ENCODE peak calls at places on chromosomes 13 and 19, in five cellular contexts. S, L, Q, E and N are unnamed samples. For H3K36me3, the result is how much of the 10 kb centered on the place peaks cover.

GRCh38 chr13:110428281-110428680 is 121.2 kb downstream of the COL4A2 start:
- DNase-seq in S (no peak), L (no peak), Q (no peak), E (no peak), N (no peak)

GRCh38 chr19:16153582-16154336 is 10.3 kb downstream of the HSH2D start:
- DNase-seq in S (no peak), L (no peak), Q (peak), E (no peak), N (no peak)

GRCh38 chr19:36136975-36137686 is 2.7 kb upstream of the CAPNS1 start:
- DNase-seq in S (peak), L (peak), Q (no peak), E (no peak), N (no peak)

GRCh38 chr13:101242720-101243119 is 173.6 kb downstream of the NALCN start:
- DNase-seq in S (peak), L (no peak), Q (no peak), E (no peak), N (no peak)

GRCh38 chr19:52170304-52170703 is 1.1 kb downstream of the ZNF836 start:
- DNase-seq in S (no peak), L (no peak), Q (peak), E (no peak), N (no peak)

GRCh38 chr13:30870049-30870884 is 35.8 kb upstream of the MEDAG start:
- DNase-seq in S (peak), L (peak), Q (peak), E (no peak), N (peak)

GRCh38 chr19:48506138-48506733 is 5.4 kb downstream of the LMTK3 start:
- DNase-seq in S (peak), L (no peak), Q (peak), E (peak), N (no peak)

GRCh38 chr13:53238241-53238640 is 209.6 kb downstream of the OLFM4 start:
- DNase-seq in S (no peak), L (no peak), Q (peak), E (no peak), N (no peak)

GRCh38 chr13:76300688-76301087 is 585.5 kb downstream of the KCTD12 start:
- DNase-seq in S (no peak), L (no peak), Q (no peak), E (no peak), N (no peak)

GRCh38 chr13:94860981-94861407 is 148.6 kb upstream of the SOX21 start:
- DNase-seq in S (peak), L (no peak), Q (no peak), E (no peak), N (no peak)

GRCh38 chr13:30446122-30446500 is 19.6 kb downstream of the HMGB1 start:
- DNase-seq in S (no peak), L (no peak), Q (no peak), E (no peak), N (no peak)

GRCh38 chr13:44117351-44117750 is 237.6 kb downstream of the LACC1 start:
- DNase-seq in S (peak), L (no peak), Q (no peak), E (no peak), N (no peak)

GRCh38 chr13:101709952-101710351 is 257.5 kb downstream of the ITGBL1 start:
- DNase-seq in S (no peak), L (no peak), Q (no peak), E (no peak), N (no peak)

GRCh38 chr19:16619456-16619855 is 8.5 kb downstream of the MED26 start:
- DNase-seq in S (no peak), L (peak), Q (no peak), E (no peak), N (no peak)

GRCh38 chr19:18416778-18417249 is 2.4 kb upstream of the SSBP4 start:
- DNase-seq in S (peak), L (peak), Q (peak), E (peak), N (peak)

GRCh38 chr13:49419292-49419691 is 24.6 kb downstream of the CAB39L start:
- DNase-seq in S (peak), L (no peak), Q (no peak), E (no peak), N (no peak)

GRCh38 chr13:78606471-78607408 is 3.4 kb upstream of the POU4F1 start:
- DNase-seq in S (no peak), L (no peak), Q (peak), E (no peak), N (no peak)

GRCh38 chr13:50521750-50522149 is 321.7 kb downstream of the DLEU7 start:
- DNase-seq in S (peak), L (no peak), Q (no peak), E (no peak), N (no peak)

GRCh38 chr19:20863176-20863575 is 59.9 kb upstream of the ZNF85 start:
- DNase-seq in S (no peak), L (no peak), Q (no peak), E (no peak), N (no peak)

GRCh38 chr13:24670927-24671326 is 9.3 kb upstream of the ATP12A start:
- DNase-seq in S (no peak), L (no peak), Q (peak), E (peak), N (no peak)

GRCh38 chr13:43061496-43062280 is 38.3 kb downstream of the DNAJC15 start:
- DNase-seq in S (no peak), L (no peak), Q (no peak), E (no peak), N (no peak)

GRCh38 chr13:27704681-27705080 is 83.0 kb downstream of the POLR1D start:
- DNase-seq in S (no peak), L (no peak), Q (no peak), E (no peak), N (no peak)

GRCh38 chr13:93304868-93305613 is 78.4 kb downstream of the GPC6 start:
- DNase-seq in S (no peak), L (no peak), Q (peak), E (peak), N (no peak)

GRCh38 chr13:100517135-100517534 is 71.5 kb downstream of the GGACT start:
- DNase-seq in S (no peak), L (no peak), Q (peak), E (no peak), N (no peak)

GRCh38 chr19:18477042-18477760 is 39.3 kb upstream of the ISYNA1 start:
- DNase-seq in S (no peak), L (no peak), Q (no peak), E (no peak), N (no peak)

GRCh38 chr13:27262546-27262945 is 8.1 kb upstream of the RASL11A start:
- DNase-seq in S (no peak), L (no peak), Q (no peak), E (no peak), N (no peak)

GRCh38 chr13:45769072-45769471 is 67.0 kb downstream of the CBY2 start:
- DNase-seq in S (no peak), L (no peak), Q (peak), E (no peak), N (no peak)

GRCh38 chr13:40764587-40765403 is 6.2 kb downstream of the MRPS31 start:
- DNase-seq in S (no peak), L (no peak), Q (no peak), E (no peak), N (no peak)

GRCh38 chr13:27007166-27007565 is 164.4 kb downstream of the USP12 start:
- DNase-seq in S (no peak), L (no peak), Q (peak), E (no peak), N (no peak)

GRCh38 chr19:5964816-5965565 is 12.9 kb downstream of the RANBP3 start:
- DNase-seq in S (no peak), L (no peak), Q (no peak), E (peak), N (no peak)

GRCh38 chr19:16608290-16608704 is 19.7 kb downstream of the MED26 start:
- DNase-seq in S (peak), L (no peak), Q (no peak), E (no peak), N (no peak)

GRCh38 chr19:8352134-8352827 is 9.2 kb upstream of the KANK3 start:
- DNase-seq in S (peak), L (no peak), Q (no peak), E (no peak), N (no peak)

GRCh38 chr19:12778020-12778904 is 2.9 kb upstream of the HOOK2 start:
- DNase-seq in S (peak), L (peak), Q (peak), E (peak), N (peak)

GRCh38 chr13:45280751-45281634 is 60.0 kb downstream of the TPT1 start:
- DNase-seq in S (peak), L (peak), Q (peak), E (peak), N (peak)

GRCh38 chr19:4487572-4487971 is 15.5 kb downstream of the HDGFL2 start:
- DNase-seq in S (no peak), L (no peak), Q (no peak), E (peak), N (no peak)

GRCh38 chr13:75635621-75636338 is at the start of gene LMO7:
- DNase-seq in S (peak), L (peak), Q (peak), E (peak), N (no peak)

GRCh38 chr19:16037424-16038195 is 38.7 kb upstream of the TPM4 start:
- DNase-seq in S (no peak), L (no peak), Q (peak), E (peak), N (no peak)

GRCh38 chr19:9913237-9914000 is 22.9 kb downstream of the OLFM2 start:
- DNase-seq in S (no peak), L (no peak), Q (peak), E (peak), N (no peak)

GRCh38 chr13:99308481-99309087 is 1.4 kb upstream of the GPR183 start:
- DNase-seq in S (peak), L (no peak), Q (no peak), E (no peak), N (no peak)
- H3K4me3 ChIP-seq in S (no peak), L (no peak), Q (peak), E (no peak), N (no peak)

GRCh38 chr19:2111425-2111824 is 14.7 kb downstream of the IZUMO4 start:
- DNase-seq in S (no peak), L (no peak), Q (no peak), E (no peak), N (no peak)

GRCh38 chr19:2109278-2109864 is 12.7 kb downstream of the IZUMO4 start:
- DNase-seq in S (no peak), L (no peak), Q (no peak), E (no peak), N (no peak)

GRCh38 chr19:2112516-2113320 is 16.0 kb downstream of the IZUMO4 start:
- DNase-seq in S (no peak), L (no peak), Q (no peak), E (no peak), N (no peak)

GRCh38 chr19:2111886-2112285 is 15.2 kb downstream of the IZUMO4 start:
- DNase-seq in S (no peak), L (no peak), Q (no peak), E (no peak), N (no peak)

GRCh38 chr19:2110822-2111221 is 14.1 kb downstream of the IZUMO4 start:
- DNase-seq in S (no peak), L (no peak), Q (peak), E (no peak), N (no peak)
- H3K36me3 ChIP-seq in S (half or more), L (under half), Q (half or more), E (half or more), N (half or more)

GRCh38 chr19:45059258-45059965 is 16.9 kb downstream of the ZNF296 start:
- DNase-seq in S (peak), L (peak), Q (peak), E (peak), N (no peak)
- TF ChIP-seq CTCF in S (peak), L (peak), Q (peak), E (peak), N (peak)

DNA sequence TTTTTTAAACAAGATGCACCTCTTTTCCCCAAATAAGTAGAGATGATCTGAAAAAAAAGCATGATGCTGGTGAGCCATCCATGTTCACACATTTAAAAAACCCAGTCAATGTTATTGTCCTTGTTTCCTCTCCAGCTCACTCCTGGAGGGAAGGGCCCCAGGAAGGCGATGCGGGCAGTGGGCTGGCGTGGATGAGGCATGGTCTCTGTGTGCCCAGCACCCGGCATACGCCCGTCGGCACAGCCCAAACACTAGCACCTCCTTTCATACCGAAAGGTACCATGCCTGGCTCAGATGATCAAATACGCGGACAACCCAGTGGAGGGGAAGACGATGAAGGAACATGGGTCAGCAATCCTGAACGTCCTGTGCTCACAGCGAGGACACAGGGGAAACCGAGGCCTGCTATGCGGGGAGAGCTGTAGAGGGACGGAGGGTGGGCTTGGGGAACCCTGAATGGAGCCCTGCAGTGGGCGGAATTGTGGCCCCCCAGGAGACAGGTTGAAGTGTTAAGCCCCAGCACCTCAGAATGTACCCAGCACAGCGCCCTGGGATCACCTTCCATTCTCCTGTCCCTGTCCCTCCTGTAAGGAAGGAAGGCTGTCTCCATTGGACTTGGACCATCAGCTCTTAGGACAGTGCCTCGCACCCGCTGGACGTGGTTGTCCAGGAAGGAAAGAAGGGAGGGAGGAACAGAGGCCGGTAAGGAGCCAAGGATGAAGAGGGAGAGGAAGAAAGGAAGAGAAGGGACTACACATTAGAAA is 49.4 kb downstream of the SOX1 start:
- DNase-seq in S (no peak), L (no peak), Q (no peak), E (no peak), N (no peak)
- H3K4me3 ChIP-seq in S (no peak), L (no peak), Q (no peak), E (no peak), N (no peak)

GRCh38 chr19:46696052-46696451 is 20.9 kb downstream of the PRKD2 start:
- DNase-seq in S (no peak), L (no peak), Q (peak), E (peak), N (no peak)

GRCh38 chr19:46704379-46705076 is 12.4 kb downstream of the PRKD2 start:
- DNase-seq in S (no peak), L (peak), Q (peak), E (peak), N (peak)

GRCh38 chr19:46697142-46697960 is 19.6 kb downstream of the PRKD2 start:
- DNase-seq in S (peak), L (peak), Q (peak), E (peak), N (peak)

GRCh38 chr19:46698395-46699321 is 18.3 kb downstream of the PRKD2 start:
- DNase-seq in S (no peak), L (no peak), Q (no peak), E (no peak), N (no peak)

GRCh38 chr19:46700704-46701103 is 16.2 kb downstream of the PRKD2 start:
- DNase-seq in S (no peak), L (no peak), Q (no peak), E (peak), N (no peak)
- H3K36me3 ChIP-seq in S (half or more), L (under half), Q (half or more), E (under half), N (under half)

GRCh38 chr13:39369161-39369890 is 233.7 kb downstream of the LHFPL6 start:
- DNase-seq in S (no peak), L (no peak), Q (no peak), E (no peak), N (no peak)
- TF ChIP-seq CTCF in S (no peak), L (no peak), Q (no peak), E (no peak), N (no peak)

GRCh38 chr13:106530907-106531520 is 4.4 kb downstream of the EFNB2 start:
- DNase-seq in S (no peak), L (no peak), Q (no peak), E (no peak), N (no peak)

GRCh38 chr13:106527806-106528205 is 7.7 kb downstream of the EFNB2 start:
- DNase-seq in S (no peak), L (no peak), Q (no peak), E (no peak), N (no peak)

GRCh38 chr13:106528711-106529414 is 6.6 kb downstream of the EFNB2 start:
- DNase-seq in S (no peak), L (no peak), Q (peak), E (no peak), N (no peak)

GRCh38 chr13:106530209-106530906 is 5.1 kb downstream of the EFNB2 start:
- DNase-seq in S (no peak), L (no peak), Q (no peak), E (no peak), N (no peak)

DNA sequence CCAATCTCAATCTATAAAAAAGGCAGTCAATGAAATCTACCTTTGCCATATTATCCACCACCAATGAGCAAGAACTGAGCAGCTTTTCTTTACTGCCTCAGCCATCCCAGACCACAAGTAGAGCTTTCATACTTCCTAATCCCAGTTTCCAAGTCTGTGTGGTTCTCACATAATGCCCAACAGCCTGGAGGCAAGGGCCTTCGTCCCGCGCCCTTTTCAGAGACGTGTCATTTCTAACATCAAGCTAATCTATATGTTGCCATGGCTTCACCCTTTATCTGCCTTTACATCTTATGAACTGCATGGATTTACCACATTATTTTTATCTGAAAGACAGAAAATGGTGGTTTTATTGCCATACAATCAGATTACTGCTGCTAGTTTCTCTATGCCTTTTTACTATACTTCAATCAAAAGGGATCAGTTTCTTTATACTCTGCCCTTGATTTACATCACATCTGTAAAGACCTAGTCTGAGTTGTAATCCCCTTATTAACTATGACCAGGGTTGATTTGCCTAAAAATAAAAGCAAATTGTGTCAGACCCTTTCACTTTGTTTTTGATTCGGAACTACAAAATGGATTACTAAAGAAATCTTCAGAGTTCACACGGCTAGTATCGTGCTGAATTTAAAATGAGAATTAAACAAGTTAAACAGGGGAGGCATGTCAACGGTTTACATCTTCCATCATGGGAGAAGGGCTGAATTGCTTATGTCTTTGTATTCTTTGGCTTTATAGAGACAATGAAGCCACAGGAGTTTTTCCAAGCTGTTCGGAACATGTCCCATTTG is 5.8 kb downstream of the EFNB2 start:
- DNase-seq in S (no peak), L (no peak), Q (no peak), E (peak), N (no peak)
- H3K4me3 ChIP-seq in S (no peak), L (peak), Q (peak), E (no peak), N (no peak)